ENCODE peak calls at places on chromosomes 4 and X, in nine cellular contexts. W is effector memory CD8-positive, alpha-beta T cell; O is activated CD8-positive, alpha-beta T cell treated with anti-CD3 and anti-CD28 coated beads, Interleukin-2, amount 10 ng/mL, durations not matched to agents 7 days and 5 days; F is 8988T; B is uterus; M is sigmoid colon; Z is KBM-7; C is memory B cell; U is activated effector memory CD4-positive, alpha-beta T cell treated with anti-CD3 and anti-CD28 coated beads, Interleukin-2, amount 50 U/mL, for 16 hours. V is an unnamed sample.
A peak's percentile ranks its signal among the peaks of the same experiment; 100 is the strongest.

GRCh38 chrX:16882702-16883486 is 12.7 kb upstream of the RBBP7 start:
- DNase-seq in W (peak; percentile 57), O (peak; percentile 76), F (peak; percentile 54), B (peak; percentile 68), M (peak; percentile 79), Z (peak; percentile 79), C (peak; percentile 56), U (peak; percentile 85), V (peak; percentile 45)

GRCh38 chr4:108466936-108467902 is 153.2 kb upstream of the RPL34 start:
- DNase-seq in W (no peak), O (peak; percentile 57), F (no peak), B (no peak), M (no peak), Z (no peak), C (no peak), U (no peak), V (peak; percentile 74)

GRCh38 chrX:116490091-116490490 is 27.3 kb upstream of the CT83 start:
- DNase-seq in W (no peak), O (no peak), F (no peak), B (no peak), M (no peak), Z (peak; percentile 5), C (no peak), U (no peak), V (no peak)

GRCh38 chr4:121764702-121765367 is at the start of gene SMIM43:
- DNase-seq in W (no peak), O (no peak), F (no peak), B (no peak), M (no peak), Z (no peak), C (no peak), U (no peak), V (peak; percentile 51)

GRCh38 chrX:130523460-130524394 is 121.9 kb downstream of the RBMX2 start:
- DNase-seq in W (no peak), O (no peak), F (no peak), B (peak; percentile 28), M (no peak), Z (no peak), C (no peak), U (no peak), V (peak; percentile 52)

GRCh38 chr4:38062088-38062893 is 102.1 kb downstream of the PTTG2 start:
- DNase-seq in W (peak; percentile 55), O (peak; percentile 75), F (peak; percentile 41), B (peak; percentile 87), M (peak; percentile 90), Z (peak; percentile 76), C (peak; percentile 41), U (peak; percentile 86), V (peak; percentile 82)

GRCh38 chrX:57643698-57644097 is 36.4 kb downstream of the NLRP2B start:
- DNase-seq in W (no peak), O (no peak), F (no peak), B (no peak), M (no peak), Z (no peak), C (no peak), U (no peak), V (no peak)

GRCh38 chrX:46710425-46710824 is 48.5 kb downstream of the SLC9A7 start:
- DNase-seq in W (no peak), O (no peak), F (no peak), B (no peak), M (no peak), Z (no peak), C (no peak), U (no peak), V (peak; percentile 18)

GRCh38 chr4:153479118-153479517 is 13.0 kb downstream of the TMEM131L start:
- DNase-seq in W (no peak), O (no peak), F (no peak), B (no peak), M (no peak), Z (no peak), C (no peak), U (no peak), V (no peak)

GRCh38 chrX:117511379-117511778 is 605.2 kb downstream of the KLHL13 start:
- DNase-seq in W (no peak), O (no peak), F (no peak), B (no peak), M (no peak), Z (no peak), C (no peak), U (no peak), V (no peak)

GRCh38 chrX:4851534-4851933 is 1138.1 kb upstream of the PRKX start:
- DNase-seq in W (no peak), O (no peak), F (no peak), B (no peak), M (no peak), Z (no peak), C (no peak), U (no peak), V (no peak)

GRCh38 chr4:25171451-25171850 is 11.2 kb upstream of the SEPSECS start:
- DNase-seq in W (no peak), O (no peak), F (no peak), B (no peak), M (no peak), Z (no peak), C (no peak), U (no peak), V (no peak)

GRCh38 chrX:47877327-47877726 is 40.6 kb downstream of the ZNF81 start:
- DNase-seq in W (no peak), O (no peak), F (no peak), B (no peak), M (no peak), Z (no peak), C (no peak), U (no peak), V (peak; percentile 13)

GRCh38 chr4:159298502-159298901 is 195.6 kb downstream of the RAPGEF2 start:
- DNase-seq in W (no peak), O (no peak), F (no peak), B (no peak), M (no peak), Z (no peak), C (no peak), U (no peak), V (peak; percentile 69)

GRCh38 chr4:139214039-139214534 is 37.1 kb upstream of the ELF2 start:
- DNase-seq in W (no peak), O (no peak), F (no peak), B (no peak), M (no peak), Z (peak; percentile 91), C (peak; percentile 38), U (no peak), V (no peak)

GRCh38 chrX:46582325-46582724 is 8.8 kb downstream of the CHST7 start:
- DNase-seq in W (no peak), O (no peak), F (no peak), B (no peak), M (no peak), Z (no peak), C (no peak), U (no peak), V (peak; percentile 28)

GRCh38 chr4:3387943-3388348 is 53.8 kb upstream of the HGFAC start:
- DNase-seq in W (no peak), O (no peak), F (no peak), B (peak; percentile 67), M (peak; percentile 93), Z (peak; percentile 77), C (no peak), U (no peak), V (peak; percentile 72)

GRCh38 chrX:10010686-10011085 is 43.5 kb downstream of the CLDN34 start:
- DNase-seq in W (no peak), O (no peak), F (no peak), B (no peak), M (no peak), Z (peak; percentile 40), C (no peak), U (no peak), V (no peak)